ENCODE peak calls at places on chromosomes 11 and 22, in ten cellular contexts. X is SJCRH30, P is amniotic stem cell, K is hepatic stellate cell, M is T-helper 17 cell, F is NCI-H1436, C is substantia nigra, L is T-helper 1 cell, Z is lower lobe of right lung, V is mesendoderm. G is an unnamed sample.

GRCh38 chr22:35218079-35218478 is 39.2 kb upstream of the HMGXB4 start:
- DNase-seq in L (no peak), P (no peak), F (no peak), Z (no peak), K (no peak), V (no peak), M (no peak), C (no peak), X (no peak), G (peak)

GRCh38 chr11:74492974-74493815 is at the start of gene LIPT2:
- DNase-seq in C (peak), K (peak), P (peak), Z (peak), L (peak), V (peak), M (peak), X (peak), F (peak), G (peak)

GRCh38 chr11:15742626-15743243 is 613.6 kb downstream of the SOX6 start:
- DNase-seq in M (no peak), P (no peak), L (no peak), K (no peak), C (no peak), F (peak), V (no peak), Z (no peak), X (no peak), G (no peak)

GRCh38 chr11:76686261-76687079 is 15.9 kb upstream of the LRRC32 start:
- DNase-seq in L (no peak), Z (no peak), M (no peak), X (no peak), F (no peak), V (no peak), P (no peak), C (no peak), K (no peak), G (no peak)

GRCh38 chr11:1563697-1564534 is 8.2 kb downstream of the DUSP8 start:
- DNase-seq in M (no peak), L (no peak), F (no peak), V (no peak), C (no peak), X (no peak), P (no peak), K (no peak), Z (no peak), G (no peak)

GRCh38 chr11:4523666-4524065 is 21.3 kb upstream of the OR52M1 start:
- DNase-seq in V (no peak), Z (no peak), L (no peak), M (no peak), K (no peak), C (no peak), F (no peak), X (no peak), P (no peak), G (peak)

GRCh38 chr11:69539416-69540117 is 58.1 kb downstream of the LINC01488 start:
- DNase-seq in V (no peak), P (no peak), F (no peak), K (peak), C (no peak), M (no peak), Z (peak), X (no peak), L (no peak), G (no peak)

GRCh38 chr22:17084554-17085276 is at the start of gene IL17RA:
- DNase-seq in C (peak), Z (peak), F (peak), V (peak), L (peak), K (peak), P (peak), M (peak), X (peak), G (peak)

GRCh38 chr11:125166347-125166841 is 1.8 kb downstream of the PKNOX2 start:
- DNase-seq in L (no peak), X (peak), Z (no peak), K (peak), F (no peak), M (no peak), P (no peak), C (no peak), V (peak), G (no peak)

GRCh38 chr11:30006876-30007275 is 10.0 kb downstream of the KCNA4 start:
- DNase-seq in L (no peak), V (no peak), Z (no peak), X (no peak), P (no peak), M (no peak), F (no peak), C (no peak), K (no peak), G (no peak)

GRCh38 chr11:57249384-57250319 is 12.6 kb upstream of the APLNR start:
- DNase-seq in K (peak), P (peak), M (no peak), X (peak), L (peak), F (peak), C (no peak), Z (peak), V (peak), G (peak)

GRCh38 chr11:66080055-66080817 is 10.2 kb downstream of the PACS1 start:
- DNase-seq in F (no peak), L (peak), V (no peak), P (peak), M (peak), C (no peak), X (peak), Z (no peak), K (peak), G (peak)

GRCh38 chr11:269146-269890 is 8.9 kb upstream of the NLRP6 start:
- DNase-seq in C (no peak), X (no peak), P (no peak), Z (no peak), M (no peak), V (no peak), K (no peak), F (no peak), L (peak), G (peak)

GRCh38 chr11:65434667-65435179 is 12.1 kb downstream of the NEAT1 start:
- DNase-seq in C (no peak), Z (no peak), M (no peak), L (no peak), F (peak), V (no peak), X (no peak), P (no peak), K (no peak), G (peak)

GRCh38 chr11:26025680-26026079 is 306.2 kb upstream of the ANO3 start:
- DNase-seq in K (no peak), V (no peak), L (no peak), F (no peak), X (no peak), P (no peak), M (no peak), C (no peak), Z (no peak), G (no peak)

GRCh38 chr11:45182902-45183301 is 36.5 kb downstream of the PRDM11 start:
- DNase-seq in F (no peak), K (peak), Z (no peak), X (no peak), V (peak), L (no peak), P (no peak), C (no peak), M (no peak), G (peak)

GRCh38 chr11:113255096-113255495 is 59.3 kb upstream of the TTC12 start:
- DNase-seq in K (no peak), F (no peak), C (no peak), L (no peak), M (no peak), V (no peak), X (no peak), Z (no peak), P (no peak), G (no peak)

GRCh38 chr11:64103377-64103985 is 62.4 kb downstream of the MACROD1 start:
- DNase-seq in F (peak), P (no peak), V (no peak), C (no peak), M (no peak), K (no peak), Z (no peak), L (no peak), X (no peak), G (no peak)

GRCh38 chr11:75771646-75772410 is 3.2 kb downstream of the DGAT2 start:
- DNase-seq in P (no peak), K (no peak), M (no peak), V (no peak), Z (peak), F (no peak), C (no peak), X (no peak), L (no peak), G (peak)

GRCh38 chr22:47898946-47899345 is 1136.5 kb downstream of the TBC1D22A start:
- DNase-seq in Z (no peak), K (no peak), P (no peak), F (no peak), V (no peak), C (no peak), L (no peak), X (no peak), M (no peak), G (no peak)

GRCh38 chr11:62445314-62445740 is 26.5 kb downstream of the SCGB1A1 start:
- DNase-seq in P (no peak), K (peak), V (no peak), M (no peak), F (no peak), L (no peak), C (no peak), X (no peak), Z (no peak), G (peak)

GRCh38 chr22:42401562-42402334 is 30.5 kb downstream of the NFAM1 start:
- DNase-seq in K (no peak), V (no peak), M (no peak), L (no peak), X (no peak), C (no peak), Z (no peak), P (no peak), F (no peak), G (no peak)

GRCh38 chr11:100576044-100577021 is 110.8 kb upstream of the ARHGAP42 start:
- DNase-seq in V (peak), L (peak), X (peak), P (peak), C (no peak), K (no peak), Z (no peak), M (no peak), F (peak), G (peak)

GRCh38 chr11:119065369-119065768 is 2.2 kb upstream of the VPS11 start:
- DNase-seq in X (no peak), P (no peak), V (peak), C (no peak), F (no peak), K (peak), L (peak), M (no peak), Z (no peak), G (peak)

GRCh38 chr22:29224859-29225410 is 19.2 kb downstream of the EMID1 start:
- DNase-seq in M (no peak), C (no peak), F (no peak), P (no peak), L (no peak), K (no peak), X (no peak), V (no peak), Z (no peak), G (no peak)

GRCh38 chr11:134052395-134052987 is 16.4 kb upstream of the JAM3 start:
- DNase-seq in F (no peak), M (no peak), Z (no peak), K (no peak), L (no peak), V (no peak), P (no peak), X (no peak), C (no peak), G (no peak)

GRCh38 chr11:62144641-62145255 is 20.9 kb downstream of the INCENP start:
- DNase-seq in Z (peak), K (no peak), X (no peak), V (no peak), C (no peak), P (no peak), M (no peak), F (no peak), L (no peak), G (no peak)

GRCh38 chr11:111977141-111978027 is 40.2 kb downstream of the DIXDC1 start:
- DNase-seq in F (peak), Z (peak), X (peak), P (no peak), K (peak), M (no peak), C (peak), V (peak), L (peak), G (peak)

GRCh38 chr22:46948411-46949144 is 186.1 kb downstream of the TBC1D22A start:
- DNase-seq in P (no peak), C (no peak), L (no peak), F (no peak), K (no peak), Z (no peak), X (no peak), V (no peak), M (no peak), G (no peak)

GRCh38 chr11:102920118-102920684 is 35.3 kb downstream of the MMP13 start:
- DNase-seq in K (no peak), Z (no peak), P (no peak), F (no peak), V (no peak), X (no peak), C (no peak), L (peak), M (no peak), G (peak)

GRCh38 chr11:110312670-110313069 is 16.3 kb upstream of the RDX start:
- DNase-seq in Z (no peak), V (no peak), X (no peak), F (no peak), L (no peak), C (no peak), M (no peak), K (no peak), P (no peak), G (no peak)

GRCh38 chr11:110335358-110335757 is 38.9 kb upstream of the RDX start:
- DNase-seq in V (no peak), Z (no peak), P (no peak), L (no peak), F (no peak), K (no peak), M (no peak), X (no peak), C (no peak), G (no peak)

GRCh38 chr11:1181420-1181819 is 23.7 kb downstream of the MUC5AC start:
- DNase-seq in C (no peak), K (no peak), Z (no peak), F (no peak), X (no peak), V (no peak), P (no peak), L (no peak), M (no peak), G (no peak)

GRCh38 chr11:70744396-70745185 is 346.3 kb downstream of the CTTN start:
- DNase-seq in C (no peak), P (no peak), M (no peak), Z (peak), V (no peak), X (no peak), K (no peak), L (no peak), F (no peak), G (no peak)

GRCh38 chr11:3000032-3000961 is 8.2 kb upstream of the NAP1L4 start:
- DNase-seq in M (no peak), P (no peak), C (peak), Z (peak), V (no peak), F (no peak), K (no peak), X (peak), L (no peak), G (no peak)